ENCODE peak calls at places on chromosomes 7 and 10, in nine cellular contexts. H, V, N, I, W, B, T, E and A are unnamed samples.

GRCh38 chr7:123209786-123210185 is 10.0 kb upstream of the SLC13A1 start:
- DNase-seq in E (no peak), N (no peak), I (no peak), H (peak), T (no peak), V (no peak), W (no peak), B (no peak), A (no peak)

GRCh38 chr7:88357295-88357694 is 50.6 kb upstream of the STEAP4 start:
- DNase-seq in I (no peak), H (peak), W (no peak), N (no peak), T (no peak), V (no peak), B (no peak), E (peak), A (no peak)

GRCh38 chr10:32068569-32068968 is 12.3 kb upstream of the KIF5B start:
- DNase-seq in I (no peak), E (no peak), B (no peak), V (no peak), H (no peak), W (no peak), N (no peak), T (no peak), A (no peak)

GRCh38 chr7:124489925-124490324 is 275.7 kb downstream of the GPR37 start:
- DNase-seq in I (no peak), T (no peak), E (no peak), W (no peak), B (no peak), N (no peak), H (no peak), V (peak), A (no peak)

GRCh38 chr10:62735464-62736188 is 68.9 kb upstream of the ADO start:
- DNase-seq in B (no peak), H (no peak), I (no peak), T (no peak), N (no peak), V (no peak), W (no peak), E (no peak), A (no peak)

GRCh38 chr10:73785721-73786511 is 510 bp downstream of the ZSWIM8 start:
- DNase-seq in B (peak), H (no peak), V (no peak), I (peak), T (peak), W (peak), N (peak), E (no peak), A (no peak)

GRCh38 chr7:123819001-123819400 is 26.0 kb upstream of the HYAL4 start:
- DNase-seq in E (no peak), N (no peak), T (no peak), I (no peak), H (no peak), V (no peak), W (no peak), B (no peak), A (no peak)

GRCh38 chr7:155203059-155203881 is 94.4 kb upstream of the INSIG1 start:
- DNase-seq in N (no peak), H (no peak), T (no peak), E (no peak), B (no peak), W (no peak), V (no peak), I (no peak), A (no peak)

GRCh38 chr7:27115161-27116018 is 12.9 kb upstream of the HOXA2 start:
- DNase-seq in E (no peak), H (no peak), W (no peak), V (no peak), T (no peak), N (no peak), B (no peak), I (no peak), A (peak)

GRCh38 chr7:123966936-123967335 is 41.9 kb downstream of the SPAM1 start:
- DNase-seq in N (no peak), I (no peak), V (no peak), H (no peak), E (no peak), T (no peak), B (no peak), W (no peak), A (no peak)

GRCh38 chr10:23818484-23818883 is 379.6 kb downstream of the OTUD1 start:
- DNase-seq in B (no peak), N (no peak), H (no peak), E (no peak), W (no peak), V (no peak), T (no peak), I (no peak), A (no peak)

GRCh38 chr7:110157631-110158362 is 933.1 kb upstream of the LRRN3 start:
- DNase-seq in H (no peak), W (no peak), V (no peak), E (no peak), N (no peak), I (no peak), T (no peak), B (no peak), A (no peak)

GRCh38 chr7:3922175-3922635 is 621.2 kb downstream of the SDK1 start:
- DNase-seq in B (no peak), V (peak), W (no peak), H (peak), E (peak), N (peak), T (no peak), I (no peak), A (no peak)

GRCh38 chr7:158953912-158954311 is 97.6 kb downstream of the DYNC2I1 start:
- DNase-seq in V (no peak), T (no peak), B (no peak), W (no peak), N (no peak), I (no peak), H (no peak), E (no peak), A (no peak)

GRCh38 chr7:131369354-131369753 is 41.7 kb downstream of the MKLN1 start:
- DNase-seq in W (no peak), V (no peak), T (no peak), B (no peak), H (no peak), E (no peak), I (no peak), N (no peak), A (no peak)

GRCh38 chr10:71306951-71307350 is 12.1 kb upstream of the SLC29A3 start:
- DNase-seq in W (no peak), E (no peak), B (no peak), V (no peak), T (no peak), I (no peak), H (no peak), N (no peak), A (no peak)

GRCh38 chr10:78981257-78981969 is 87.4 kb upstream of the ZMIZ1 start:
- DNase-seq in N (no peak), I (no peak), H (no peak), E (no peak), W (no peak), B (peak), T (peak), V (no peak), A (no peak)

GRCh38 chr10:124242365-124242764 is 149.0 kb upstream of the CHST15 start:
- DNase-seq in N (no peak), V (no peak), H (no peak), I (no peak), W (no peak), B (no peak), E (no peak), T (no peak), A (no peak)

GRCh38 chr10:130929422-130930325 is 381.8 kb downstream of the TCERG1L start:
- DNase-seq in T (no peak), W (no peak), V (peak), H (no peak), I (peak), N (no peak), B (no peak), E (no peak), A (no peak)

GRCh38 chr10:44960482-44961230 is 1.1 kb downstream of the RASSF4 start:
- DNase-seq in E (no peak), N (no peak), H (no peak), W (no peak), I (no peak), T (no peak), V (no peak), B (no peak), A (peak)

GRCh38 chr7:23530901-23531793 is 634 bp downstream of the TRA2A start:
- DNase-seq in V (peak), B (peak), H (peak), W (peak), N (peak), I (peak), E (peak), T (peak), A (no peak)